ENCODE peak calls at places on chromosomes 16 and 17, in seven cellular contexts. G, T, A, I, H, Z and V are unnamed samples.

GRCh38 chr16:66129196-66129595 is 237.3 kb upstream of the CDH5 start:
- DNase-seq in G (no peak), T (no peak), A (no peak), I (no peak), H (no peak), Z (no peak), V (no peak)

GRCh38 chr17:27351741-27352140 is 57.8 kb downstream of the WSB1 start:
- DNase-seq in G (no peak), T (no peak), A (no peak), I (no peak), H (no peak), Z (no peak), V (peak)

GRCh38 chr17:40311575-40311974 is 2.6 kb downstream of the RARA start:
- DNase-seq in G (no peak), T (no peak), A (no peak), I (peak), H (no peak), Z (peak), V (no peak)

GRCh38 chr17:3986939-3987335 is 22.7 kb upstream of the ATP2A3 start:
- DNase-seq in G (no peak), T (no peak), A (no peak), I (no peak), H (no peak), Z (no peak), V (no peak)

GRCh38 chr16:27404163-27404823 is 2.3 kb downstream of the IL21R start:
- DNase-seq in G (no peak), T (no peak), A (peak), I (no peak), H (no peak), Z (no peak), V (no peak)

GRCh38 chr16:66130296-66130910 is 236.1 kb upstream of the CDH5 start:
- DNase-seq in G (peak), T (no peak), A (no peak), I (no peak), H (peak), Z (no peak), V (no peak)

GRCh38 chr17:32533296-32533695 is 46.5 kb downstream of the CDK5R1 start:
- DNase-seq in G (no peak), T (no peak), A (no peak), I (no peak), H (no peak), Z (no peak), V (no peak)

GRCh38 chr17:73420897-73421296 is 109.1 kb upstream of the CDC42EP4 start:
- DNase-seq in G (peak), T (no peak), A (peak), I (no peak), H (no peak), Z (no peak), V (no peak)

GRCh38 chr16:56382901-56383355 is 42.4 kb downstream of the AMFR start:
- DNase-seq in G (no peak), T (no peak), A (no peak), I (no peak), H (no peak), Z (no peak), V (no peak)

GRCh38 chr16:82157836-82158235 is 12.2 kb downstream of the MPHOSPH6 start:
- DNase-seq in G (no peak), T (no peak), A (no peak), I (no peak), H (no peak), Z (no peak), V (no peak)

GRCh38 chr17:45735488-45735887 is 48.6 kb upstream of the CRHR1 start:
- DNase-seq in G (peak), T (no peak), A (no peak), I (no peak), H (no peak), Z (no peak), V (no peak)

GRCh38 chr17:80833952-80834895 is 157.4 kb upstream of the CHMP6 start:
- DNase-seq in G (no peak), T (peak), A (no peak), I (peak), H (peak), Z (no peak), V (no peak)

GRCh38 chr17:66949501-66949900 is 15.0 kb upstream of the CACNG4 start:
- DNase-seq in G (no peak), T (no peak), A (no peak), I (no peak), H (no peak), Z (no peak), V (no peak)

GRCh38 chr16:31214705-31215286 is 877 bp downstream of the TRIM72 start:
- DNase-seq in G (peak), T (no peak), A (no peak), I (no peak), H (no peak), Z (no peak), V (no peak)

GRCh38 chr16:11386791-11387546 is 41.7 kb downstream of the RMI2 start:
- DNase-seq in G (peak), T (no peak), A (no peak), I (no peak), H (no peak), Z (no peak), V (no peak)

GRCh38 chr16:85275533-85276249 is 163.4 kb upstream of the CIBAR2 start:
- DNase-seq in G (peak), T (no peak), A (peak), I (peak), H (no peak), Z (peak), V (no peak)

GRCh38 chr17:39634384-39634871 is 2.5 kb upstream of the STARD3 start:
- DNase-seq in G (no peak), T (no peak), A (peak), I (no peak), H (no peak), Z (no peak), V (no peak)

DNA sequence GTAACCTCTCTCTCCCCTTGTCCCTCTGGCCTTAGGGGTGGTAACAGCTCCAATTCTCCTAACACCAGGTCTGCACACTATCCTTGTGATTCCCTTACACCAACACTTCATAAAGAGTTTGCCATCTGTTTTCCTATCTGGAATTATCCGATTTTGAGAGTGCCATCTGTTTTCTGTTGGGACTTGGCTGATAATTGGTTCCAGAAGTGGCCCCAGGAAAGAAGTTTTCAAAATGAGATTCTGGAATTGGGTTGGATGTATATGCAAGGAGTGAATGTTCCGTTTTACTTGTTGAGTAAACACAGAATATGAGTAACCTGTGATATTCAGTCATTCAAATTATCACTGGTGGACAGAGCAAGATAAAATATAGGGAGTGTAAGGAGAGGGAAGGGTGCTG is 134.1 kb upstream of the HS3ST3A1 start:
- DNase-seq in G (no peak), T (no peak), A (no peak), I (no peak), H (peak), Z (no peak), V (no peak)
- H3K4me3 ChIP-seq in G (no peak), T (no peak), A (no peak), I (no peak), H (no peak), Z (no peak), V (no peak)

GRCh38 chr16:57486858-57487834 is 853 bp upstream of the DOK4 start:
- DNase-seq in G (peak), T (no peak), A (peak), I (no peak), H (no peak), Z (no peak), V (no peak)
- H3K4me3 ChIP-seq in G (no peak), T (peak), A (peak), I (peak), H (peak), Z (peak), V (no peak)

DNA sequence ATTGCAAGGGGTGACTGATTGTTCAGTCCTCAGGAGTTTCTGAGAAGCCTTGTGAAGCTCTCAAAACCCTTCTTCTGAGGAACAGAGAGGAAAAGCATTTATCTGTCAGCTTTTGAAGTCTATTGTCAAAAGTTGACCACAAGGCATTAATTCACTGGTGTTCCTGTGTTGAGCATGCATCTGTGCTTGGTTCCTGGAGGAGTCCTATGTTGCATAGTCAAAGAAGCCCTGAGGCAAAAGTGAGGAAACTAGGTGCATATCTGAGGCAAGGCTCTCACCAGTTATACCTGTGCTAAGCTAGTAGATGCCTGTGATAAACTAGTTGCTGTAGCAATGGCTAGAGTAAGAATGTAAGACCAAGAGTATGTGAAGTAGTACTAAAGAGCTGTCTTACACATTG is 1.8 kb upstream of the HEATR6 start:
- DNase-seq in G (no peak), T (no peak), A (no peak), I (no peak), H (no peak), Z (no peak), V (no peak)
- H3K4me3 ChIP-seq in G (no peak), T (no peak), A (no peak), I (no peak), H (no peak), Z (no peak), V (no peak)

GRCh38 chr16:71700822-71701221 is 23.7 kb downstream of the PHLPP2 start:
- DNase-seq in G (no peak), T (no peak), A (no peak), I (no peak), H (no peak), Z (no peak), V (no peak)

GRCh38 chr16:71703324-71703723 is 21.2 kb downstream of the PHLPP2 start:
- DNase-seq in G (no peak), T (no peak), A (no peak), I (no peak), H (no peak), Z (no peak), V (no peak)

GRCh38 chr16:71693168-71693567 is 31.3 kb downstream of the PHLPP2 start:
- DNase-seq in G (no peak), T (no peak), A (no peak), I (no peak), H (no peak), Z (no peak), V (no peak)

GRCh38 chr16:71698491-71698890 is 26.0 kb downstream of the PHLPP2 start:
- DNase-seq in G (no peak), T (no peak), A (no peak), I (no peak), H (no peak), Z (no peak), V (no peak)
- H3K4me3 ChIP-seq in G (no peak), T (no peak), A (no peak), I (no peak), H (no peak), Z (no peak), V (no peak)

GRCh38 chr17:64448665-64449512 is at the start of gene MILR1:
- DNase-seq in G (no peak), T (peak), A (peak), I (no peak), H (peak), Z (peak), V (peak)
- H3K4me3 ChIP-seq in G (no peak), T (no peak), A (no peak), I (peak), H (no peak), Z (no peak), V (no peak)

GRCh38 chr16:674968-675883 is at the start of gene RHBDL1:
- DNase-seq in G (peak), T (no peak), A (peak), I (no peak), H (no peak), Z (no peak), V (no peak)

GRCh38 chr16:674214-674881 is 1.1 kb upstream of the RHBDL1 start:
- DNase-seq in G (no peak), T (no peak), A (no peak), I (no peak), H (no peak), Z (no peak), V (no peak)

GRCh38 chr16:676565-677297 is 1.3 kb downstream of the RHBDL1 start:
- DNase-seq in G (no peak), T (no peak), A (no peak), I (no peak), H (no peak), Z (peak), V (no peak)

GRCh38 chr16:677306-678190 is 2.1 kb downstream of the RHBDL1 start:
- DNase-seq in G (peak), T (no peak), A (no peak), I (no peak), H (no peak), Z (no peak), V (no peak)

GRCh38 chr16:675884-676564 is 553 bp downstream of the RHBDL1 start:
- DNase-seq in G (no peak), T (no peak), A (no peak), I (no peak), H (no peak), Z (no peak), V (no peak)
- H3K4me3 ChIP-seq in G (no peak), T (peak), A (no peak), I (peak), H (no peak), Z (peak), V (peak)

GRCh38 chr17:72399608-72400487 is 279.0 kb downstream of the SOX9 start:
- DNase-seq in G (no peak), T (no peak), A (no peak), I (no peak), H (no peak), Z (no peak), V (no peak)

GRCh38 chr17:72400863-72401262 is 280.0 kb downstream of the SOX9 start:
- DNase-seq in G (no peak), T (no peak), A (no peak), I (no peak), H (no peak), Z (no peak), V (no peak)

GRCh38 chr17:72401883-72402726 is 281.3 kb downstream of the SOX9 start:
- DNase-seq in G (no peak), T (no peak), A (no peak), I (no peak), H (no peak), Z (no peak), V (no peak)

GRCh38 chr17:72399023-72399607 is 278.3 kb downstream of the SOX9 start:
- DNase-seq in G (no peak), T (no peak), A (no peak), I (no peak), H (no peak), Z (no peak), V (no peak)

DNA sequence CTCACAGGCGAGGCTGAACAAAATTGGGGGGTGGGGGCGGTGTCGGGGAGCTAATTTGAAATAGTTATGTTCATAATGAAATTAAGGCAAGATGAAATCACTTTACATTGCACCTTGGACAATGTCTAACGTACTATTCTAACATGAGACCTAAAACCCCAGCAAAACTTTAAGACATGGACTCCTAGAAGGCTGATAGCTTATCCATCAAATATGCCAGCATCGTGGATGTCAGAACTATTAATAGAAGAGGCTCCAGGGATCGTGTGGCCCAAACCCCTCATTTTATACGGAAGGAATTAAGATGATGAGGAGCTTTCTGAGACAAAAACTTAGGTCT is 279.6 kb downstream of the SOX9 start:
- DNase-seq in G (no peak), T (no peak), A (no peak), I (no peak), H (no peak), Z (no peak), V (no peak)
- H3K4me3 ChIP-seq in G (no peak), T (no peak), A (no peak), I (no peak), H (no peak), Z (no peak), V (no peak)

GRCh38 chr17:69286257-69286656 is 40.7 kb downstream of the ABCA5 start:
- DNase-seq in G (no peak), T (no peak), A (no peak), I (no peak), H (no peak), Z (no peak), V (no peak)
- H3K4me3 ChIP-seq in G (no peak), T (no peak), A (no peak), I (no peak), H (no peak), Z (no peak), V (no peak)

GRCh38 chr17:77889135-77889505 is 69.4 kb upstream of the TNRC6C start:
- DNase-seq in G (no peak), T (no peak), A (no peak), I (no peak), H (no peak), Z (no peak), V (no peak)
- H3K4me3 ChIP-seq in G (no peak), T (no peak), A (no peak), I (no peak), H (no peak), Z (no peak), V (no peak)